ENCODE peak calls at places on chromosomes 13 and 19, in nine cellular contexts. N is body of pancreas, Z is mucosa of descending colon, D is heart right ventricle, O is HepG2, P is breast epithelium, G is uterus, W is heart left ventricle, E is endothelial cell of umbilical vein. J is an unnamed sample. For H3K9me3, the result is how much of the 10 kb centered on the place peaks cover.

GRCh38 chr19:47619763-47620162 is 10.8 kb downstream of the BICRA start:
- DNase-seq in D (no peak), N (no peak), P (no peak), W (no peak), Z (no peak), G (no peak), E (no peak), O (peak), J (no peak)

GRCh38 chr19:917323-918151 is at the start of gene KISS1R:
- DNase-seq in D (no peak), O (peak), W (no peak), G (no peak), N (no peak), E (no peak), Z (peak), P (no peak), J (no peak)

GRCh38 chr19:55642153-55643002 is 1.1 kb upstream of the ZNF581 start:
- DNase-seq in P (no peak), E (no peak), N (no peak), W (no peak), D (peak), O (no peak), Z (peak), G (no peak), J (peak)

GRCh38 chr13:18959996-18960395 is 221.6 kb downstream of the TUBA3C start:
- DNase-seq in N (no peak), Z (no peak), E (no peak), W (no peak), P (no peak), O (no peak), D (no peak), G (no peak), J (no peak)

GRCh38 chr19:35764432-35765315 is 6.7 kb downstream of the PROSER3 start:
- DNase-seq in E (no peak), W (no peak), G (no peak), Z (no peak), O (no peak), N (no peak), P (no peak), D (no peak), J (no peak)

GRCh38 chr19:44951179-44952159 is 3.7 kb upstream of the CLPTM1 start:
- DNase-seq in D (peak), W (no peak), P (peak), N (peak), G (peak), O (peak), Z (no peak), E (peak), J (peak)

GRCh38 chr13:35988648-35989081 is 142.5 kb downstream of the DCLK1 start:
- DNase-seq in N (no peak), G (no peak), Z (no peak), E (no peak), D (no peak), P (no peak), O (no peak), W (no peak), J (no peak)

GRCh38 chr13:36736119-36736726 is 62.4 kb downstream of the SERTM1 start:
- DNase-seq in W (no peak), Z (no peak), O (peak), D (no peak), P (no peak), E (peak), N (peak), G (peak), J (peak)

GRCh38 chr19:38952395-38953165 is 21.8 kb downstream of the MRPS12 start:
- DNase-seq in G (no peak), W (no peak), O (peak), N (peak), D (no peak), Z (no peak), E (no peak), P (no peak), J (no peak)

GRCh38 chr13:104900186-104900817 is 1635.2 kb downstream of the EFNB2 start:
- DNase-seq in G (no peak), W (no peak), E (no peak), O (no peak), D (no peak), Z (no peak), N (no peak), P (no peak), J (no peak)

GRCh38 chr19:55251296-55252081 is 7.3 kb downstream of the PPP6R1 start:
- DNase-seq in E (peak), Z (no peak), W (peak), O (no peak), P (no peak), D (no peak), G (no peak), N (no peak), J (peak)

GRCh38 chr13:93476175-93476574 is 249.6 kb downstream of the GPC6 start:
- DNase-seq in D (no peak), P (no peak), N (no peak), O (peak), E (no peak), Z (no peak), W (no peak), G (no peak), J (no peak)

GRCh38 chr13:99221567-99222239 is 21.0 kb downstream of the UBAC2 start:
- DNase-seq in E (no peak), P (no peak), W (no peak), O (no peak), D (no peak), Z (no peak), N (no peak), G (no peak), J (no peak)

GRCh38 chr13:99033814-99034213 is 56.0 kb upstream of the DOCK9 start:
- DNase-seq in N (no peak), Z (no peak), G (no peak), D (no peak), O (peak), E (peak), P (no peak), W (no peak), J (no peak)

GRCh38 chr19:9149976-9150375 is 9.8 kb downstream of the ZNF317 start:
- DNase-seq in W (no peak), E (no peak), P (no peak), O (no peak), D (no peak), N (no peak), Z (no peak), G (no peak), J (no peak)

GRCh38 chr13:39565036-39565949 is 37.7 kb downstream of the LHFPL6 start:
- DNase-seq in D (no peak), W (no peak), E (peak), G (no peak), N (no peak), O (peak), P (no peak), Z (no peak), J (no peak)

GRCh38 chr13:99313473-99313872 is 6.3 kb upstream of the GPR183 start:
- DNase-seq in P (no peak), W (no peak), G (no peak), O (no peak), N (no peak), E (peak), D (no peak), Z (no peak), J (peak)

GRCh38 chr13:41756198-41756885 is 204.6 kb downstream of the VWA8 start:
- DNase-seq in G (no peak), N (no peak), W (no peak), E (no peak), O (no peak), D (no peak), P (no peak), Z (no peak), J (no peak)

GRCh38 chr13:88246239-88246638 is 575.1 kb downstream of the SLITRK5 start:
- DNase-seq in N (no peak), E (no peak), D (no peak), P (no peak), G (no peak), Z (no peak), O (no peak), W (no peak), J (no peak)

GRCh38 chr13:99971576-99972189 is at the start of gene ZIC5:
- DNase-seq in P (no peak), G (no peak), N (no peak), W (no peak), Z (no peak), D (no peak), O (no peak), E (no peak), J (no peak)

GRCh38 chr13:112143753-112144615 is 77.0 kb downstream of the SOX1 start:
- DNase-seq in E (no peak), O (no peak), G (no peak), Z (no peak), P (peak), W (no peak), D (no peak), N (no peak), J (no peak)

GRCh38 chr19:41166888-41167804 is 25.9 kb upstream of the CYP2S1 start:
- DNase-seq in W (no peak), N (peak), G (no peak), O (peak), P (no peak), Z (peak), D (no peak), E (no peak), J (no peak)

GRCh38 chr13:44573071-44573470 is 3.1 kb downstream of the TSC22D1 start:
- DNase-seq in W (no peak), Z (no peak), O (no peak), D (no peak), E (no peak), G (no peak), P (no peak), N (no peak), J (no peak)

GRCh38 chr13:66994498-66995365 is 235.4 kb downstream of the PCDH9 start:
- DNase-seq in O (no peak), Z (no peak), E (no peak), W (no peak), G (no peak), N (no peak), P (no peak), D (no peak), J (no peak)

GRCh38 chr19:15444505-15445226 is 5.1 kb downstream of the WIZ start:
- DNase-seq in Z (no peak), E (no peak), W (peak), D (no peak), O (no peak), G (no peak), P (no peak), N (no peak), J (no peak)

GRCh38 chr19:55486971-55487883 is 1.0 kb upstream of the SSC5D start:
- DNase-seq in G (peak), N (no peak), E (peak), W (peak), P (no peak), Z (no peak), O (peak), D (no peak), J (peak)

GRCh38 chr13:24875566-24875965 is 111.6 kb downstream of the RNF17 start:
- DNase-seq in W (no peak), D (no peak), E (no peak), G (no peak), N (no peak), Z (no peak), O (no peak), P (no peak), J (no peak)

GRCh38 chr19:43738780-43739211 is 16.0 kb downstream of the SMG9 start:
- DNase-seq in E (no peak), D (no peak), N (no peak), P (no peak), G (no peak), O (no peak), Z (peak), W (no peak), J (no peak)

GRCh38 chr19:5850743-5851293 is 431 bp downstream of the FUT3 start:
- DNase-seq in G (peak), N (peak), W (no peak), P (no peak), Z (no peak), E (no peak), O (no peak), D (no peak), J (peak)

GRCh38 chr13:98222081-98222554 is 45.0 kb upstream of the RNF113B start:
- DNase-seq in O (no peak), N (peak), D (no peak), Z (no peak), E (peak), P (no peak), G (no peak), W (no peak), J (no peak)

GRCh38 chr13:93004919-93005318 is 221.7 kb upstream of the GPC6 start:
- DNase-seq in N (no peak), Z (no peak), G (no peak), D (no peak), E (no peak), O (peak), P (no peak), W (no peak), J (no peak)

GRCh38 chr13:40230833-40231266 is 435.6 kb downstream of the FOXO1 start:
- DNase-seq in G (peak), E (peak), Z (no peak), O (no peak), W (no peak), P (no peak), N (no peak), D (no peak), J (no peak)

GRCh38 chr19:53545271-53546065 is 7.5 kb downstream of the ZNF331 start:
- DNase-seq in E (peak), O (no peak), D (no peak), W (no peak), G (no peak), Z (no peak), N (no peak), P (no peak), J (peak)

GRCh38 chr13:99948907-99949656 is 22.5 kb downstream of the ZIC5 start:
- DNase-seq in D (no peak), P (no peak), Z (no peak), W (no peak), O (no peak), G (no peak), E (no peak), N (no peak), J (peak)

GRCh38 chr19:54164369-54165068 is 5.0 kb upstream of the LENG1 start:
- DNase-seq in O (no peak), N (peak), E (peak), W (peak), D (peak), G (peak), P (no peak), Z (peak), J (peak)

DNA sequence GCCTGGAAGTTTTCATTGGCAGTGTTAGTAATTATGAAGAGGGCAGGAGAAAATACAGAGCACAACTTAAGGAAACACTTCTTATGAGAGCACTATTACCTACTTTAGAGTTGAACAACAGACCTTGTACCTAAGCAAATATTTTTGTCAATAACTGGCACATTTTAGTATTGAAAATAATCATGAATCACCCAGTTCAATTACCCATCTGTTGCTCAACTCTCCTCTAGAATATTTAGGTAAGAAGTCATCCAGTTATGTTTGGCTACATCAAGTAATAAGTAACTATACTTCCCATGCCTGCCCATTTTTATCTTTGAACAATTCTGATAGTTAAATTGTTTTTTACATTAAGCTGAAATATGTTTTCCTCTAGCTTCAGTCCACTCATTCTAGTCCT is 893.4 kb downstream of the DIAPH3 start:
- DNase-seq in E (no peak), P (no peak), O (no peak), D (no peak), W (no peak), G (no peak), N (no peak), Z (no peak), J (no peak)
- H3K9me3 ChIP-seq in E (under half), P (under half), O (under half), D (under half), W (under half), G (under half), N (under half), Z (under half), J (under half)

DNA sequence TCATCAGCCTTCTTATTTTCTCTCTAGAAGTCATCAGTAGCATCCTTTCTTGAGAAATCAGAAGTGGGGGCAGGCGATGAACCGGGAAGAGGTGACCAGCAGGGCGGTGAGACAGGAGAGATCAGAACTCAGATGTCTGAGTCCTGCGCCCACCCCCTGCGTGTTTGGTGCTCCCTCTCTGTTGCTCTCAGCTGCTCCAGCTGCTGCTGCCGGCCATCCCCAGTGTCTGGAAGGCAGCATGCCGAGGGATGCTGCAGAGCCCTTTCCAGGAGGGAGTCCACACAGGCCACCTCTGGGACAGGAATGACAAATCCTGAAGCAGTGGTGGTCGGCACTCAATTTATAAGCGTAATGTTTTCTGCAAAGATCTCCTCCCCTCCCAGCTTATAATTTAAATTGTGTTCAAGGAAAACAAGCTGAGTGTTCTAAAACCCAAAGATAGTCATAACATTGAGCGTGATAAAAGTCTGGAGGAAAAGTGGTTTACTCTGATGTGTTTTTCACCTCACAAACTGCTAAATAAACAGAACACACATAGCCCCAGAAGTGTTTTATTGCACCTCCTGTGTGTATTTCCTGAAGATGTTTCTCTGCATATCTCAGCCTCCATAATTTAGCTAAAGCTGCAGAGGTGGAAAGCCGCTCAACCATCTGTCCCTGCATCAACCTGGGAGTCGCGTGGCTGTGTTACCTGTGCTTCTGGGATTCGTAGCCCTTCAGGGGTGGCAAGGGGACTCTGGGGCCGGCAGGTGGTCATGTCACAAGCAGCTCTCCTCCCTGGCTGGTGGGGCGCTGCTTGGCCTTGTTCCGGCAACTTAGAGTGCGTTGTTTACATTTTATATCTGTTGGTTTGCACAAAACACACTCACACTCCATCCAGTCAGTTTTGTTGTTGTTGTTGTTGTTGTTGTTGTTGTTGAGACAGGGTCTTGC is 191.2 kb downstream of the USP12 start:
- DNase-seq in W (no peak), O (no peak), Z (no peak), N (no peak), E (no peak), P (no peak), D (no peak), G (no peak), J (no peak)
- H3K9me3 ChIP-seq in W (under half), O (under half), Z (under half), N (under half), E (under half), P (under half), D (under half), G (under half), J (under half)

GRCh38 chr19:57642396-57643046 is 9.6 kb downstream of the ZNF211 start:
- DNase-seq in Z (no peak), E (no peak), O (no peak), D (no peak), P (no peak), W (no peak), N (no peak), G (no peak), J (peak)

GRCh38 chr19:57632987-57633831 is at the start of gene ZNF211:
- DNase-seq in W (peak), N (peak), P (peak), D (peak), Z (peak), E (peak), G (peak), O (peak), J (peak)

GRCh38 chr19:57633832-57634131 is 814 bp downstream of the ZNF211 start:
- DNase-seq in N (no peak), D (no peak), P (no peak), Z (no peak), E (no peak), G (no peak), W (no peak), O (no peak), J (peak)

GRCh38 chr19:57641715-57642234 is 8.8 kb downstream of the ZNF211 start:
- DNase-seq in O (no peak), D (no peak), P (no peak), W (no peak), Z (no peak), N (no peak), G (no peak), E (no peak), J (no peak)

DNA sequence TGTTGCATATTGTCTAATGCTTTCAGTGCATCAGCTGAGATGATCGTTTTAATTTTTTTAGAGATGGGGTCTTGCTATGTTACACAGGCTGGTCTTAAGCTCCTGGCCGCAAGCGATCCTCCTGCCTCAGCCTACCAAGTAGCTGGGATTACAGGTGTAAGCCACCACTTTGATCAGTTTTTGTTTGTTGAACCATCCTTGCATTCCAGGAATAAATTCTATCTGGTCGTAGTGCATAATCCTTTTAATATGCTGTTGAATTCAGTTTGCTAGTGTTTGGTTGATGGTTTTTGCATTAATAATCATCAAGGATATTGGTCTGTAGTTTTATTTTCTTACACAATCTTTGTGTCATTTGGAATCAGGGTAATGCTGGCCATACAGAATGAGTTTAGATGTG is 4.4 kb downstream of the ZNF211 start:
- DNase-seq in E (no peak), P (no peak), N (no peak), G (no peak), D (no peak), O (no peak), W (no peak), Z (no peak), J (no peak)
- H3K9me3 ChIP-seq in E (under half), P (half or more), N (under half), G (under half), D (half or more), O (under half), W (half or more), Z (half or more), J (under half)

GRCh38 chr13:48530833-48531232 is 2.0 kb downstream of the RCBTB2 start:
- DNase-seq in W (no peak), N (no peak), G (no peak), Z (no peak), P (no peak), E (no peak), O (no peak), D (no peak), J (no peak)

GRCh38 chr13:48531416-48532145 is 1.3 kb downstream of the RCBTB2 start:
- DNase-seq in O (peak), E (no peak), G (peak), Z (no peak), N (peak), W (no peak), P (no peak), D (no peak), J (peak)

GRCh38 chr13:48528720-48529119 is 4.2 kb downstream of the RCBTB2 start:
- DNase-seq in E (no peak), P (no peak), G (no peak), D (no peak), O (no peak), Z (no peak), N (no peak), W (no peak), J (no peak)

GRCh38 chr13:48527955-48528354 is 4.9 kb downstream of the RCBTB2 start:
- DNase-seq in G (no peak), P (no peak), D (no peak), Z (no peak), O (no peak), N (no peak), E (no peak), W (no peak), J (no peak)

DNA sequence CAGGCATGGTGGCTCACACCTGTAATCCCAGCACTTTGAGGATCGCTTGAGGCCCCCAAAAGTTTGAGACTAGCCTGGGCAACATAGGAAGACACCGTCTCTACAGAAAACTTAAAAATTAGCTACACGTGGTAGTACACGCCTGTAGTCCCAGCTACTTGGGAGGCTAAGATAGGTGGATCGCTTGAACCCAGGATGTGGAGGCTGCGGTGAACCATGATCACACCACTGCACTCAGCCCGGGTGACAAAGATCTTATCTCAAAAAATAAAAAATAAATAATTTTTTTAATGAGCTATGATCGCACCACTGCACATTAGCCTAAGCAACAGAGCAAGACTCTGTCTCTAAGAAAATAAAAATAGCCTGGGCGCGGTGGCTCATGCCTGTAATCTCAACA is 6.6 kb downstream of the RCBTB2 start:
- DNase-seq in N (no peak), O (no peak), G (no peak), E (no peak), P (no peak), Z (no peak), W (no peak), D (no peak), J (no peak)
- H3K9me3 ChIP-seq in N (under half), O (under half), G (under half), E (under half), P (under half), Z (under half), W (under half), D (under half), J (under half)

J was measured in thyroid gland.